ENCODE peak calls at places on chromosomes 12 and 14, in four cellular contexts. P is fibroblast of lung, E is GM06990, F is astrocyte. J is an unnamed sample.

GRCh38 chr14:99534863-99535262 is 53.7 kb downstream of the CCNK start:
- DNase-seq in P (no peak), E (no peak), F (peak; percentile 66), J (no peak)

GRCh38 chr14:36671149-36671548 is 9.5 kb downstream of the PAX9 start:
- DNase-seq in P (no peak), E (no peak), F (no peak), J (no peak)

GRCh38 chr14:40445020-40445419 is 1012.8 kb upstream of the FBXO33 start:
- DNase-seq in P (no peak), E (no peak), F (no peak), J (no peak)

GRCh38 chr12:106645074-106645421 is 62.2 kb downstream of the RFX4 start:
- DNase-seq in P (no peak), E (no peak), F (peak; percentile 18), J (no peak)

GRCh38 chr12:115963030-115963480 is 314.4 kb downstream of the MED13L start:
- DNase-seq in P (peak; percentile 62), E (no peak), F (peak; percentile 78), J (peak; percentile 53)

GRCh38 chr14:41362134-41362533 is 244.5 kb upstream of the LRFN5 start:
- DNase-seq in P (no peak), E (no peak), F (no peak), J (no peak)

GRCh38 chr12:47905313-47905730 is 528 bp upstream of the VDR start:
- DNase-seq in P (no peak), E (peak; percentile 38), F (no peak), J (no peak)

GRCh38 chr12:64252708-64253107 is 30.6 kb upstream of the KICS2 start:
- DNase-seq in P (peak; percentile 94), E (no peak), F (no peak), J (peak; percentile 92)

GRCh38 chr14:62206456-62206855 is 444.2 kb downstream of the SNAPC1 start:
- DNase-seq in P (peak; percentile 37), E (no peak), F (no peak), J (peak; percentile 55)

GRCh38 chr12:124610629-124611558 is 43.5 kb upstream of the NCOR2 start:
- DNase-seq in P (no peak), E (no peak), F (no peak), J (no peak)

GRCh38 chr14:58107947-58108552 is 44.0 kb downstream of the ARMH4 start:
- DNase-seq in P (peak; percentile 88), E (no peak), F (peak; percentile 40), J (peak; percentile 87)

GRCh38 chr12:57430117-57430930 is 519 bp downstream of the R3HDM2 start:
- DNase-seq in P (peak; percentile 44), E (no peak), F (peak; percentile 26), J (peak; percentile 51)

GRCh38 chr12:119627019-119627643 is 33.6 kb downstream of the TMEM233 start:
- DNase-seq in P (no peak), E (no peak), F (no peak), J (no peak)

GRCh38 chr14:76129851-76130576 is 21.7 kb upstream of the GPATCH2L start:
- DNase-seq in P (no peak), E (no peak), F (no peak), J (no peak)

GRCh38 chr12:4118601-4119156 is 154.9 kb upstream of the CCND2 start:
- DNase-seq in P (no peak), E (peak; percentile 76), F (no peak), J (no peak)

GRCh38 chr14:49892301-49892635 is 614 bp upstream of the ARF6 start:
- DNase-seq in P (peak; percentile 92), E (no peak), F (peak; percentile 73), J (peak; percentile 91)
- TF ChIP-seq CTCF in P (no peak), E (no peak), F (no peak), J (no peak)

GRCh38 chr12:120783197-120783596 is 57.6 kb downstream of the ACADS start:
- DNase-seq in P (peak; percentile 46), E (no peak), F (peak; percentile 67), J (peak; percentile 23)
- H3K4me3 ChIP-seq in P (no peak overlapping the region), E (no peak overlapping the region), F (no peak overlapping the region), J (no peak overlapping the region)

GRCh38 chr12:23245186-23245585 is 620.2 kb downstream of the ETNK1 start:
- DNase-seq in P (no peak), E (no peak), F (no peak), J (no peak)
- TF ChIP-seq CTCF in P (no peak), E (no peak), F (no peak), J (no peak)

DNA sequence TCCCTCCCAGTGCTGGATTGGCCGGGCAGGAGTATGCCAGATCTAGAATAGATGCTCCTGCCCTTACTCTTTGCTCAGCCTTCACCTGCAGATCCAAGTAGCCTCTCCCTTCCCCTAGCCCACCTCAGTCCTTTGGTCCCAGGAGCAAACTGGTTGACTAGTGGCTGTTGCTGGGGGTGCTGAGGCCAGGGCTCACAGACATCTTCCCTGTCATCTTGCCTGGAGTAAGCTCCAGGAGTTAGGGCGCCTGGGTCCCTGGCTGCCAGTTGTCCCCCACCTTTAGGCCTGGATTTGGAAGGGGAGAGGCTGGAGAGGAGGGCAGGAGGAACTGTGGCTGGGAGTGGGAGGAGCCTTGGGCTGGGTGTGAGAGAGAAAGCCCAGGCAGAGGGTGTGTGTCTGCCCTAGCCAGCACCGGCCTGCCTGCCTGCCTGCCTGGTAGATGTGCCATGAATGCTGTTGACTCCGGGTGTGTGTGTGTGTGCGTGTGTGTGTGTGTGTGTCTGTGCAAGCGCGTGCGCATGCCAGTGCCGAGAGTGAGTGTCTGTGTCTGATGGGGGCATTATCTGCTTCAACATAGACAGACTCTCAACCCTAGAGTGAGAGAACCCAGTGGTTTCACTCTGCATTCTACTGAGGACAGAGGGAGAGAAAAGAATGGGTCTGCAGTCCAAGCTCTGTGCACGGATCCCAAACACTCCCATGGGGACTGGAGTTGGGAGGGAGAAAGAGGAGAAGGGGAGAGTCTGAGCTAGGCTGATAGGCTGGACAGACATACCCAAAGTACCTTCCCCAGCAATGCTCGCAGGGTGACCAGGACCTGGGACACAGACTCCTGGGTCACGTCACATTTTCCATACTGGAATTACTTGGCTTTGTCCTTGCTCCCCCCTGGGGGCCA is 881 bp upstream of the RARG start:
- DNase-seq in P (peak; percentile 49), E (no peak), F (no peak), J (peak; percentile 44)
- H3K4me3 ChIP-seq in P (peak overlapping the region; percentile 91), E (peak overlapping the region; percentile 56), F (no peak overlapping the region), J (peak overlapping the region; percentile 83)

GRCh38 chr12:34033628-34034296 is 11.5 kb downstream of the ALG10 start:
- DNase-seq in P (peak; percentile 62), E (no peak), F (peak; percentile 3), J (peak; percentile 56)
- TF ChIP-seq CTCF in P (peak; percentile 48), E (peak; percentile 36), F (peak; percentile 44), J (peak; percentile 60)

GRCh38 chr12:104911942-104912341 is 46.1 kb downstream of the SLC41A2 start:
- DNase-seq in P (no peak), E (no peak), F (no peak), J (no peak)
- H3K4me3 ChIP-seq in P (no peak overlapping the region), E (no peak overlapping the region), F (no peak overlapping the region), J (no peak overlapping the region)

DNA sequence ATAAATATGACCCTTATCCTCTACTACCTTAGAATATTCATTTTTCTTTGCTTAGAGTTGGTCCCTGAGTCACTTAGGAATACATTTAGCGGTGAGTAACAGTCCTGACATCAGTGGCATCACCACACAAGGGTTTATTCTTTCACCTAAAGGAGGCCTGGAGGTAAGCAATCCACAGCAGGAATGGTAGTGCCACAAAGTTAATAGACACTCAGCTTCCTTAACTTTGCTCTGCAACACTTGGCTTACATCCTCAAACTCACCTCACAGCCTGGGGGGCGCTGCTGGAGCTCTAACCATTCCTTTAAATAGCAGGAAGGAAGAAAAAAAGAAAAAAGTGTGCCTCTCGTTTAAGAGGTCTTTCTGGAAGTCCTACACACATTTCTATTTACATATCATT is 29.1 kb downstream of the BBOF1 start:
- DNase-seq in P (no peak), E (no peak), F (peak; percentile 14), J (no peak)
- TF ChIP-seq CTCF in P (no peak), E (no peak), F (peak; percentile 19), J (no peak)

GRCh38 chr14:92106095-92106937 is at the start of gene ATXN3:
- DNase-seq in P (peak; percentile 99), E (peak; percentile 90), F (peak; percentile 98), J (peak; percentile 99)

GRCh38 chr14:92109490-92109889 is 3.1 kb upstream of the ATXN3 start:
- DNase-seq in P (no peak), E (no peak), F (no peak), J (no peak)

GRCh38 chr14:92105073-92105844 is 1.1 kb downstream of the ATXN3 start:
- DNase-seq in P (peak; percentile 55), E (no peak), F (peak; percentile 20), J (no peak)

GRCh38 chr14:92105845-92106094 is 612 bp downstream of the ATXN3 start:
- DNase-seq in P (peak; percentile 68), E (no peak), F (peak; percentile 45), J (no peak)

GRCh38 chr14:92108345-92109254 is 2.2 kb upstream of the ATXN3 start:
- DNase-seq in P (no peak), E (no peak), F (no peak), J (no peak)
- H3K4me3 ChIP-seq in P (no peak overlapping the region), E (no peak overlapping the region), F (no peak overlapping the region), J (no peak overlapping the region)

GRCh38 chr14:73829526-73830431 is 21.9 kb upstream of the PTGR2 start:
- DNase-seq in P (peak; percentile 77), E (peak; percentile 52), F (peak; percentile 92), J (peak; percentile 84)
- TF ChIP-seq CTCF in P (no peak), E (no peak), F (no peak), J (no peak)